ENCODE peak calls at places on chromosomes 11 and 22, in nine cellular contexts. X is IMR-90, D is BJ, Z is psoas muscle, I is neural crest cell, U is RWPE1, J is Caki2, R is MV-4-11, E is A172. M is an unnamed sample.

GRCh38 chr11:76320929-76321328 is 60.0 kb downstream of the THAP12 start:
- DNase-seq in X (no peak), D (no peak), Z (no peak), I (no peak), U (no peak), J (no peak), R (no peak), E (no peak), M (no peak)

GRCh38 chr11:70075836-70076235 is 2.3 kb upstream of the ANO1 start:
- DNase-seq in X (no peak), D (no peak), Z (no peak), I (no peak), U (no peak), J (no peak), R (no peak), E (no peak), M (no peak)

GRCh38 chr22:38570841-38571364 is 920 bp upstream of the DMC1 start:
- DNase-seq in X (peak; percentile 17), D (no peak), Z (peak; percentile 76), I (peak; percentile 22), U (peak; percentile 3), J (peak; percentile 66), R (peak; percentile 29), E (peak; percentile 6), M (no peak)

GRCh38 chr11:128625766-128626165 is 38.4 kb upstream of the ETS1 start:
- DNase-seq in X (no peak), D (no peak), Z (no peak), I (no peak), U (no peak), J (no peak), R (no peak), E (no peak), M (no peak)

GRCh38 chr11:75470681-75471080 is 37.7 kb upstream of the KLHL35 start:
- DNase-seq in X (no peak), D (no peak), Z (no peak), I (no peak), U (no peak), J (no peak), R (no peak), E (no peak), M (no peak)

GRCh38 chr11:2140411-2141400 is 1.5 kb upstream of the IGF2 start:
- DNase-seq in X (no peak), D (no peak), Z (peak; percentile 44), I (no peak), U (no peak), J (no peak), R (no peak), E (no peak), M (no peak)

GRCh38 chr22:50314455-50315288 is 7.2 kb upstream of the PLXNB2 start:
- DNase-seq in X (no peak), D (no peak), Z (no peak), I (no peak), U (no peak), J (peak; percentile 76), R (peak; percentile 77), E (no peak), M (no peak)

GRCh38 chr11:34588701-34589100 is 32.2 kb upstream of the EHF start:
- DNase-seq in X (no peak), D (no peak), Z (no peak), I (no peak), U (no peak), J (no peak), R (no peak), E (no peak), M (no peak)

GRCh38 chr22:35587447-35587870 is 29.7 kb downstream of the MB start:
- DNase-seq in X (no peak), D (no peak), Z (peak; percentile 94), I (no peak), U (no peak), J (peak; percentile 87), R (no peak), E (peak; percentile 64), M (no peak)

GRCh38 chr11:35260342-35260985 is 121.5 kb downstream of the CD44 start:
- DNase-seq in X (peak; percentile 96), D (peak; percentile 83), Z (no peak), I (no peak), U (peak; percentile 58), J (no peak), R (no peak), E (peak; percentile 66), M (peak; percentile 79)

GRCh38 chr22:20054485-20054884 is 25.6 kb upstream of the DGCR8 start:
- DNase-seq in X (no peak), D (no peak), Z (no peak), I (no peak), U (no peak), J (no peak), R (no peak), E (no peak), M (no peak)

GRCh38 chr11:1676254-1676740 is 20.7 kb upstream of the KRTAP5-6 start:
- DNase-seq in X (no peak), D (no peak), Z (no peak), I (no peak), U (no peak), J (no peak), R (no peak), E (no peak), M (no peak)

GRCh38 chr11:126720539-126721235 is 279.9 kb downstream of the KIRREL3 start:
- DNase-seq in X (no peak), D (no peak), Z (no peak), I (no peak), U (no peak), J (no peak), R (no peak), E (no peak), M (no peak)

GRCh38 chr11:73563539-73564200 is 34.2 kb downstream of the FAM168A start:
- DNase-seq in X (no peak), D (no peak), Z (no peak), I (no peak), U (no peak), J (no peak), R (no peak), E (no peak), M (no peak)

M was measured in fibroblast of villous mesenchyme.